ENCODE peak calls at places on chromosome 3, in six cellular contexts. N is cardiac fibroblast, D is mucosa of gallbladder, B is AG10803, X is AML-193, I is GOT3. R is an unnamed sample.

GRCh38 chr3:141271279-141272033 is 39.8 kb downstream of the PXYLP1 start:
- DNase-seq in N (no peak), D (no peak), B (no peak), X (no peak), I (no peak), R (no peak)

GRCh38 chr3:149134560-149134959 is 5.1 kb downstream of the HPS3 start:
- DNase-seq in N (peak; percentile 45), D (peak; percentile 54), B (no peak), X (no peak), I (no peak), R (no peak)

GRCh38 chr3:13045904-13046568 is 27.2 kb downstream of the IQSEC1 start:
- DNase-seq in N (no peak), D (no peak), B (no peak), X (peak; percentile 48), I (no peak), R (peak; percentile 13)

GRCh38 chr3:175270199-175270837 is 411.2 kb downstream of the NAALADL2 start:
- DNase-seq in N (peak; percentile 54), D (no peak), B (no peak), X (no peak), I (no peak), R (no peak)

GRCh38 chr3:159664653-159665052 is 324.0 kb upstream of the IL12A start:
- DNase-seq in N (no peak), D (no peak), B (no peak), X (no peak), I (no peak), R (no peak)

GRCh38 chr3:42149537-42150426 is 58.6 kb downstream of the TRAK1 start:
- DNase-seq in N (no peak), D (peak; percentile 92), B (no peak), X (no peak), I (no peak), R (no peak)

GRCh38 chr3:120767106-120767505 is 24.6 kb downstream of the GTF2E1 start:
- DNase-seq in N (no peak), D (no peak), B (no peak), X (no peak), I (no peak), R (no peak)

GRCh38 chr3:127578168-127578567 is 12.4 kb downstream of the TPRA1 start:
- DNase-seq in N (no peak), D (no peak), B (no peak), X (no peak), I (no peak), R (no peak)

GRCh38 chr3:142022381-142022780 is 127.0 kb downstream of the TFDP2 start:
- DNase-seq in N (peak; percentile 41), D (no peak), B (peak; percentile 59), X (peak; percentile 56), I (no peak), R (peak; percentile 84)

GRCh38 chr3:183475019-183475418 is 46.6 kb upstream of the MCF2L2 start:
- DNase-seq in N (peak; percentile 13), D (no peak), B (no peak), X (no peak), I (no peak), R (no peak)

GRCh38 chr3:177904661-177905060 is 631.6 kb upstream of the KCNMB2 start:
- DNase-seq in N (peak; percentile 29), D (no peak), B (peak; percentile 81), X (no peak), I (no peak), R (no peak)

GRCh38 chr3:152430223-152431002 is 161.7 kb downstream of the MBNL1 start:
- DNase-seq in N (no peak), D (no peak), B (peak; percentile 28), X (no peak), I (no peak), R (no peak)

GRCh38 chr3:87367752-87368151 is 91.4 kb upstream of the POU1F1 start:
- DNase-seq in N (no peak), D (no peak), B (no peak), X (no peak), I (no peak), R (no peak)

GRCh38 chr3:54578417-54578816 is 349.4 kb downstream of the LRTM1 start:
- DNase-seq in N (no peak), D (no peak), B (peak; percentile 48), X (no peak), I (no peak), R (no peak)

GRCh38 chr3:190205739-190206138 is 85.0 kb upstream of the P3H2 start:
- DNase-seq in N (no peak), D (no peak), B (peak; percentile 44), X (no peak), I (no peak), R (no peak)

GRCh38 chr3:148902173-148902791 is 37.2 kb downstream of the CPA3 start:
- DNase-seq in N (peak; percentile 54), D (no peak), B (peak; percentile 90), X (no peak), I (no peak), R (no peak)

GRCh38 chr3:24680214-24680967 is 185.7 kb upstream of the THRB start:
- DNase-seq in N (peak; percentile 59), D (peak; percentile 47), B (peak; percentile 25), X (peak; percentile 37), I (no peak), R (peak; percentile 73)

R was measured in KBM-7.